ENCODE peak calls at places on chromosomes 7 and 10, in four cellular contexts. X is dorsolateral prefrontal cortex; U is activated CD8-positive, alpha-beta memory T cell treated with anti-CD3 and anti-CD28 coated beads for 24 hours; Z is iris pigment epithelial cell. N is an unnamed sample.

GRCh38 chr7:45242261-45242660 is 84.7 kb downstream of the RAMP3 start:
- DNase-seq in X (no peak), Z (no peak), U (no peak), N (no peak)

GRCh38 chr7:47571355-47572100 is 10.4 kb downstream of the TNS3 start:
- DNase-seq in X (no peak), Z (peak), U (no peak), N (no peak)

GRCh38 chr7:37718585-37718984 is 35.0 kb downstream of the GPR141 start:
- DNase-seq in U (no peak), X (no peak), Z (no peak), N (no peak)

GRCh38 chr7:152847491-152847890 is 87.9 kb downstream of the ACTR3B start:
- DNase-seq in X (no peak), U (no peak), Z (peak), N (no peak)

GRCh38 chr10:57830877-57831535 is 436.7 kb downstream of the IPMK start:
- DNase-seq in Z (no peak), X (no peak), U (no peak), N (no peak)

GRCh38 chr10:81569488-81569887 is 305.5 kb upstream of the NRG3 start:
- DNase-seq in Z (no peak), U (no peak), X (no peak), N (no peak)

GRCh38 chr7:156841497-156841896 is 51.5 kb downstream of the LMBR1 start:
- DNase-seq in X (no peak), Z (no peak), U (no peak), N (no peak)

GRCh38 chr7:118583651-118584050 is 359.1 kb downstream of the ANKRD7 start:
- DNase-seq in Z (no peak), U (no peak), X (no peak), N (no peak)

GRCh38 chr10:71297343-71297742 is 21.7 kb upstream of the SLC29A3 start:
- DNase-seq in Z (no peak), X (no peak), U (no peak), N (no peak)

GRCh38 chr10:130018253-130018652 is 54.2 kb upstream of the EBF3 start:
- DNase-seq in U (peak), Z (peak), X (no peak), N (no peak)

GRCh38 chr7:30656611-30657010 is 25.6 kb downstream of the CRHR2 start:
- DNase-seq in Z (no peak), U (no peak), X (no peak), N (no peak)

GRCh38 chr10:97154789-97155188 is 31.0 kb downstream of the SLIT1 start:
- DNase-seq in X (no peak), U (no peak), Z (no peak), N (no peak)

GRCh38 chr7:133735222-133735621 is 391.9 kb upstream of the LRGUK start:
- DNase-seq in Z (peak), X (no peak), U (no peak), N (no peak)

GRCh38 chr10:103540722-103541121 is 47.2 kb downstream of the NEURL1 start:
- DNase-seq in U (peak), X (no peak), Z (peak), N (no peak)

GRCh38 chr7:78562191-78562590 is 763.6 kb downstream of the PHTF2 start:
- DNase-seq in Z (no peak), X (no peak), U (no peak), N (no peak)

GRCh38 chr10:88158506-88159123 is 295.2 kb downstream of the PTEN start:
- DNase-seq in U (no peak), X (no peak), Z (no peak), N (no peak)

N was measured in hippocampal formation.